ENCODE peak calls at places on chromosomes 2 and 18, in ten cellular contexts. M, B, G, X, H, D, Z, J, P and C are unnamed samples.

GRCh38 chr18:12394428-12394827 is 13.3 kb upstream of the PRELID3A start:
- DNase-seq in H (peak; percentile 26), Z (peak; percentile 37), X (peak; percentile 78), J (no peak), B (no peak), P (no peak), G (no peak), D (no peak), M (no peak), C (no peak)

GRCh38 chr2:8148260-8148880 is 533.5 kb upstream of the ID2 start:
- DNase-seq in M (peak; percentile 90), P (no peak), B (no peak), J (no peak), H (peak; percentile 74), G (no peak), Z (no peak), D (no peak), X (no peak), C (no peak)

GRCh38 chr2:211129798-211130197 is 573.4 kb downstream of the CPS1 start:
- DNase-seq in B (no peak), J (no peak), P (no peak), Z (no peak), H (no peak), M (no peak), D (no peak), X (no peak), G (no peak), C (no peak)

GRCh38 chr2:9639000-9639602 is 8.3 kb upstream of the YWHAQ start:
- DNase-seq in X (no peak), G (no peak), J (no peak), H (no peak), M (no peak), B (peak; percentile 33), Z (no peak), D (no peak), P (no peak), C (no peak)

GRCh38 chr2:86256300-86256699 is 57.0 kb downstream of the MRPL35 start:
- DNase-seq in P (no peak), Z (no peak), J (no peak), D (no peak), G (no peak), M (no peak), H (no peak), B (no peak), X (no peak), C (peak; percentile 50)

GRCh38 chr2:23566236-23567142 is 181.5 kb downstream of the KLHL29 start:
- DNase-seq in J (no peak), M (peak; percentile 32), D (no peak), X (peak; percentile 80), P (peak; percentile 37), G (no peak), B (no peak), H (peak; percentile 31), Z (no peak), C (no peak)

GRCh38 chr2:215784371-215784783 is 229.0 kb downstream of the MREG start:
- DNase-seq in Z (peak; percentile 79), M (peak; percentile 90), B (no peak), J (peak; percentile 30), P (no peak), H (no peak), D (no peak), G (no peak), X (no peak), C (no peak)

GRCh38 chr18:59907660-59908059 is 7.9 kb downstream of the PMAIP1 start:
- DNase-seq in B (no peak), D (no peak), M (peak; percentile 51), H (no peak), J (no peak), G (no peak), X (no peak), Z (no peak), P (no peak), C (no peak)

GRCh38 chr2:16262516-16263178 is 322.3 kb downstream of the MYCN start:
- DNase-seq in Z (no peak), H (no peak), J (no peak), X (no peak), B (no peak), M (no peak), D (no peak), G (no peak), P (no peak), C (peak; percentile 50)

GRCh38 chr2:56009758-56010534 is 86.4 kb upstream of the EFEMP1 start:
- DNase-seq in J (no peak), X (no peak), H (peak; percentile 62), G (no peak), Z (no peak), D (no peak), M (peak; percentile 70), B (no peak), P (peak; percentile 21), C (no peak)

GRCh38 chr18:25147878-25148488 is 204.0 kb downstream of the ZNF521 start:
- DNase-seq in Z (no peak), B (no peak), X (no peak), P (no peak), D (no peak), G (no peak), H (no peak), J (no peak), M (no peak), C (no peak)

GRCh38 chr2:74542978-74543377 is 10.8 kb downstream of the LOXL3 start:
- DNase-seq in J (no peak), G (no peak), M (no peak), P (no peak), B (no peak), D (no peak), X (no peak), Z (no peak), H (no peak), C (no peak)

GRCh38 chr2:74540291-74540690 is 10.6 kb downstream of the HTRA2 start:
- DNase-seq in Z (no peak), J (no peak), M (no peak), D (no peak), G (no peak), B (no peak), H (no peak), X (no peak), P (no peak), C (peak; percentile 71)

GRCh38 chr2:74548285-74548918 is 5.3 kb downstream of the LOXL3 start:
- DNase-seq in P (peak; percentile 38), H (no peak), G (no peak), J (no peak), Z (no peak), D (no peak), B (no peak), X (no peak), M (no peak), C (peak; percentile 70)

GRCh38 chr2:74546004-74546403 is 7.7 kb downstream of the LOXL3 start:
- DNase-seq in J (no peak), G (no peak), Z (no peak), B (no peak), X (no peak), D (no peak), M (no peak), P (no peak), H (no peak), C (no peak)

GRCh38 chr2:74544634-74545033 is 9.1 kb downstream of the LOXL3 start:
- DNase-seq in M (no peak), J (no peak), X (no peak), G (no peak), H (peak; percentile 44), P (no peak), B (no peak), D (no peak), Z (no peak), C (no peak)
- TF ChIP-seq POLR2A in M (no peak), J (no peak), X (no peak), G (no peak), H (no peak), P (no peak), B (no peak), D (no peak), Z (no peak), C (no peak)

GRCh38 chr2:177217247-177217843 is 4.8 kb downstream of the HNRNPA3 start:
- DNase-seq in H (no peak), B (no peak), Z (no peak), M (no peak), P (no peak), D (no peak), J (no peak), X (no peak), G (no peak), C (no peak)

GRCh38 chr2:177212895-177213856 is 582 bp downstream of the HNRNPA3 start:
- DNase-seq in Z (peak; percentile 97), H (peak; percentile 93), X (peak; percentile 88), P (peak; percentile 95), D (peak; percentile 94), J (peak; percentile 92), G (peak; percentile 89), M (peak; percentile 87), B (peak; percentile 89), C (peak; percentile 89)

GRCh38 chr2:177211602-177212105 is 940 bp upstream of the HNRNPA3 start:
- DNase-seq in D (no peak), X (no peak), G (no peak), M (no peak), P (no peak), H (no peak), B (no peak), J (no peak), Z (no peak), C (no peak)

GRCh38 chr2:177211148-177211547 is 1.4 kb upstream of the HNRNPA3 start:
- DNase-seq in B (no peak), J (no peak), D (no peak), G (no peak), P (no peak), M (no peak), Z (no peak), H (no peak), X (no peak), C (no peak)

GRCh38 chr2:177212106-177212894 is at the start of gene HNRNPA3:
- DNase-seq in D (peak; percentile 100), B (peak; percentile 100), J (peak; percentile 99), P (peak; percentile 100), G (peak; percentile 99), H (peak; percentile 99), Z (peak; percentile 100), M (peak; percentile 99), X (peak; percentile 100), C (peak; percentile 98)
- TF ChIP-seq CTCF in D (peak; percentile 15), B (peak; percentile 54), J (peak; percentile 32), P (no peak), G (no peak), H (peak; percentile 19), Z (peak; percentile 22), M (no peak), X (no peak), C (no peak)

DNA sequence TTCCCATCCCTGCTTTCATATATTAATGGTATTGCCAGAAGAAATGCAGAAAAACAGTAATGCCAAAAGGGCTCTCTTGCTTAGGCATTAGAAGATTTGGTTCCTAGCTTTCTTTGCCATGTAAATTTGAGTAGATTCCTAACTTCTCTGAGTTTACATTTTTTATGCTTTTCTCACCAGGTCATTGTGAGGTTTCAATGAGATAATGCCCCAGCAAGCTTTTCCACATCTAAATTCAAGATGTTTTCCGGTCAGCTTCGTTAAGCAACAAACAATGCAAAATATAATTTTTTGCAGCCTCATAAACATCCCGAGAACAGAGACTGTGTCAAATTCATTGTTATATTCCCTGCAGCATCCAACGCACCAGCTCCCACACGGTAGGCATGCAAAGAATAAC is 44.9 kb downstream of the NCKAP5 start:
- DNase-seq in J (no peak), G (no peak), B (no peak), X (no peak), M (peak; percentile 70), H (no peak), Z (no peak), D (no peak), P (no peak), C (no peak)
- H3K4me3 ChIP-seq in J (no peak overlapping the region), G (no peak overlapping the region), B (no peak overlapping the region), X (no peak overlapping the region), M (no peak overlapping the region), H (no peak overlapping the region), Z (no peak overlapping the region), D (no peak overlapping the region), P (no peak overlapping the region), C (no peak overlapping the region)

GRCh38 chr2:61470122-61470951 is 550 bp downstream of the USP34 start:
- DNase-seq in D (peak; percentile 95), Z (peak; percentile 94), P (peak; percentile 92), G (peak; percentile 85), J (peak; percentile 85), B (peak; percentile 81), X (peak; percentile 80), H (peak; percentile 90), M (no peak), C (peak; percentile 82)
- TF ChIP-seq POLR2A in D (no peak), Z (no peak), P (no peak), G (no peak), J (no peak), B (peak; percentile 9), X (no peak), H (peak; percentile 19), M (no peak), C (no peak)